ENCODE peak calls at places on chromosome 12, in seven cellular contexts. O is GM13977; R is choroid plexus epithelial cell; P is kidney; S is CD4-positive, alpha-beta T cell; A is foreskin fibroblast; Y is AG09309. X is an unnamed sample.

GRCh38 chr12:107064243-107064642 is 29.1 kb downstream of the CRY1 start:
- DNase-seq in R (no peak), O (no peak), Y (no peak), P (no peak), S (no peak), A (no peak), X (no peak)

GRCh38 chr12:132068250-132068649 is 75.9 kb downstream of the DDX51 start:
- DNase-seq in Y (no peak), O (no peak), P (no peak), R (no peak), A (no peak), S (no peak), X (no peak)

GRCh38 chr12:57620936-57621496 is 9.8 kb downstream of the ARHGEF25 start:
- DNase-seq in R (no peak), O (peak), Y (no peak), P (peak), S (no peak), A (peak), X (peak)

GRCh38 chr12:108826115-108826806 is 31.1 kb downstream of the SSH1 start:
- DNase-seq in S (no peak), R (peak), O (no peak), A (peak), P (peak), Y (peak), X (peak)

GRCh38 chr12:8081921-8082577 is at the start of gene NECAP1:
- DNase-seq in P (peak), O (peak), S (peak), R (peak), A (peak), Y (peak), X (peak)

GRCh38 chr12:30707628-30708342 is 12.1 kb upstream of the IPO8 start:
- DNase-seq in S (no peak), Y (no peak), P (no peak), A (no peak), O (no peak), R (no peak), X (no peak)

GRCh38 chr12:113158439-113159203 is 9.1 kb downstream of the CFAP73 start:
- DNase-seq in Y (no peak), P (no peak), A (no peak), R (no peak), S (no peak), O (no peak), X (no peak)

GRCh38 chr12:126139355-126139754 is 1074.1 kb downstream of the AACS start:
- DNase-seq in S (no peak), P (no peak), A (no peak), R (peak), O (no peak), Y (no peak), X (no peak)

GRCh38 chr12:52798671-52799497 is 3.0 kb upstream of the KRT3 start:
- DNase-seq in R (peak), O (no peak), S (no peak), P (no peak), A (no peak), Y (no peak), X (no peak)

GRCh38 chr12:62785941-62786559 is 148.9 kb downstream of the PPM1H start:
- DNase-seq in R (peak), A (peak), S (no peak), Y (peak), P (peak), O (no peak), X (no peak)

GRCh38 chr12:77151030-77151429 is 85.7 kb upstream of the E2F7 start:
- DNase-seq in Y (no peak), O (no peak), A (no peak), R (no peak), P (no peak), S (no peak), X (no peak)

GRCh38 chr12:77153706-77154105 is 88.3 kb upstream of the E2F7 start:
- DNase-seq in P (no peak), R (no peak), O (no peak), A (peak), S (no peak), Y (no peak), X (no peak)

GRCh38 chr12:77152623-77153193 is 87.3 kb upstream of the E2F7 start:
- DNase-seq in Y (no peak), R (peak), O (no peak), S (no peak), P (no peak), A (peak), X (no peak)
- TF ChIP-seq CTCF in Y (peak), R (peak), O (peak), S (no peak), P (peak), A (peak), X (no peak)

DNA sequence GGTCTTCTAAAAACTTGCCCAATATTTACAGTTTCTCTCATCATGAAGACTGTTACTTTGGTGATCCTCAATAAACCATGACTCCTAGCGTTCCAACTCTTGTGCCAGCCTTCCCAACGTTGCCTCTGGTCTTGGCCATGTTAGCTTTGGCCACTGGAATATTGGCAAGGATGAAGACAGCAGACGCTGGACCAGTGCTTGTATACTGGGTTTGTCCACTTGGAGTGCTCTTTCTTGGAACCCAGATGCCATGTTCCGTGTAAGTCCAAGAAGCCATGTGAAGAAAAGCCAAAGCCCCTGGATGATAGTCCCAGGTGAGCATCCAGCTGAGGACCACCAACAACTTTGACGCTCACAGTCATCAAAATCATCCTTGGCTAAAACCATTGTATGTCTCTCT is 379.6 kb downstream of the NUAK1 start:
- DNase-seq in Y (no peak), A (no peak), P (no peak), R (no peak), S (no peak), O (no peak), X (no peak)
- TF ChIP-seq CTCF in Y (no peak), A (no peak), P (no peak), R (peak), S (no peak), O (no peak), X (no peak)

DNA sequence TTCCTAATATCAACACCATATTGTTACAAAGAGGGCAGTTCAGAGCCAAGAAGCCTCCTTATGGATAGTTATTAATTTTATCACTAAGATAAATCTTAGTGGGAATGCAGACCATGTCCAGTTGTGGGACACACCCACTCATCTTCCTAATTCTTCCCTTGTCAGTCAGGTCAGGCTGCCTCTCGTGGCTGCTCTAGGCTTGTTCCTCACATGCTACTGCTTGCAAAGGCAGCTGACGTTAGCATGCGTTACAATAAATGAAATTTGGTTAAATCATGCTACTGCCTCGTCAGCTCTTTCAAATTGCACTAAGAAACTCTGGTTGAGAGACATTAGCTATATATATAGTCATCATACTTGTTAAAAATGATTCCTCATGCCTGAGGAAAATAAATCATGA is 108.4 kb downstream of the CAND1 start:
- DNase-seq in P (no peak), R (no peak), O (no peak), S (no peak), A (no peak), Y (no peak), X (no peak)
- TF ChIP-seq CTCF in P (no peak), R (no peak), O (no peak), S (no peak), A (no peak), Y (no peak), X (no peak)

GRCh38 chr12:14986449-14986848 is 13.6 kb downstream of the PDE6H start:
- DNase-seq in P (no peak), A (no peak), Y (no peak), S (no peak), R (peak), O (no peak), X (no peak)
- TF ChIP-seq CTCF in P (no peak), A (no peak), Y (no peak), S (peak), R (peak), O (no peak), X (no peak)

DNA sequence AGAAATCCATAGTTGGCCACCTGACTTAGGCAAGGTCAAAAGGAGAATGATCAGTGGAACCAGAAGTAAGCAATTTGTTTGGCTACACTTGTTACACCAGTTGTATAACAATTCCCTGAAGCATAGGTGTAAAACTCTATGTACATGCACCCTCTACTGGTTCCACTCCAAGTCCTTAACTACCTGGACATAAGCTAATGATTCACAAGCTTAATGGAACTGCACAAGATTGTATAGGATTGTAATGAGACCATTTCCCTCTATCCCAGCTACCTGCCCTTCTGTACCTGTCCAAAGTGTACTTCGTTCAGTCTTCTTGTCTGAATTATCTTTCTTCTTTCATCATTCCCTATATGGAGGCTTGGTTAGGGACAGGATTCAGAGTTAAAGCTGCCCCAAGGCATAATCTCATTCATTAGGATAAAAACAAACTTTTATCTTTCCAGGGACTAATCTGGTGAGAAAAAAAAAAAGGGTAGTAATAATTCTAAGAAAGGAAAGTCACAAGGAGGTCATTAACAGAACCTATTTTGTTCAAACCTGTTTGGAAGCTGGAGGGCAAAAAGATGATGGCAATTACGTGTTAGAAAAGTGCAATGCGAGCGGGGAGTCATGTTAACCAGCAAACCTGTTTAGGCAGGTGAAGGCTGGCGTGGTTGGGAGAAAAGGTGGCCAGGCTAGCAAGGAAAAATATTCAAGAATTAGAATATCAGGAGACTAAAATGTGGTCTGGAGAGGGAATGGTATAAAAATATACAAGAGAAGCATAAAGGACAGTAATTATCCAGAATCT is 2.8 kb upstream of the TMEM52B start:
- DNase-seq in S (no peak), R (no peak), O (no peak), A (no peak), P (no peak), Y (no peak), X (no peak)
- TF ChIP-seq CTCF in S (no peak), R (no peak), O (no peak), A (no peak), P (no peak), Y (no peak), X (no peak)

DNA sequence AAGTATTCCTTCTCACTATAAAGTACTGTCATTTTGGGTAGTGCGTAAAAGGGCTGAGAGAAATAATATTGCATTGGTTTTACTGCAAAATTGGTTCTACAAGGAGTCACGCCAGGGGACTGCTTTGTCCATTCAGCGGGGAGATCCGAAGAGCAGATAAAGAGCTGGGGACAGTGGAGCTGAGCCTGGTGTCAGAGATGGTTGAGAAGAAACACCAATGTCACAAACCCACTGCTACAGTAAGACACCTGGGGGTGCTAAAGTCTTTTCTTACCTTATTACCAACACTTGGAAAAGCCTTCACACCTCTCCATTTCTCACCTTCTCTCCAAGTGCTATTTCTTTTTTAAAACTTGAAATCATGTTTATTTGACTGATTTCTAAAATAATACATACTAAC is 14.1 kb downstream of the IL31 start:
- DNase-seq in P (no peak), A (no peak), Y (no peak), S (no peak), O (no peak), R (no peak), X (no peak)
- TF ChIP-seq CTCF in P (no peak), A (no peak), Y (no peak), S (peak), O (peak), R (no peak), X (no peak)

DNA sequence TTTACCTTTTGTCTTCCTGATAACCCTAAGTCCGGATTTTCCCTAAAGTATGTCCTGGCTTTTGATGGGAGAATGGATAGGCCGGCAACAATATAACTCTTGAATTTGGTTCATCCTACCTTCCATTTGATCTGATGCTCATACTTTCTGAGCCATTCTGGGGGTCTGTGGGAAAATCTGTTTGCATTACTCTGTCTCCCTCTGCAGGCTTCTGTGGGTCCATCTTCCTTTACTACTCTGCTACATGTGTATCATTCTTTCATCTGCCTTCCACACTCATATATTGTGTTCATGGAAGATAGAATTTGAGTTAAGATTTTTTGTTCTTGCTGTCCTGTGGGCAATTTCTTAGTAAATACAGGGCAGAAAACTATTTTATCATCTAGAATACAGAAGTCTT is 101.5 kb downstream of the NAV3 start:
- DNase-seq in S (no peak), O (no peak), R (no peak), Y (no peak), A (no peak), P (no peak), X (no peak)
- TF ChIP-seq CTCF in S (no peak), O (no peak), R (peak), Y (peak), A (no peak), P (no peak), X (no peak)

GRCh38 chr12:50110127-50110761 is 1.8 kb upstream of the COX14 start:
- DNase-seq in A (peak), P (peak), O (peak), S (no peak), Y (no peak), R (no peak), X (peak)
- TF ChIP-seq CTCF in A (no peak), P (no peak), O (no peak), S (no peak), Y (no peak), R (no peak), X (no peak)

GRCh38 chr12:130131817-130132216 is 30.4 kb upstream of the FZD10 start:
- DNase-seq in A (no peak), P (no peak), Y (no peak), S (no peak), R (no peak), O (no peak), X (no peak)
- TF ChIP-seq CTCF in A (no peak), P (no peak), Y (no peak), S (no peak), R (no peak), O (no peak), X (no peak)

DNA sequence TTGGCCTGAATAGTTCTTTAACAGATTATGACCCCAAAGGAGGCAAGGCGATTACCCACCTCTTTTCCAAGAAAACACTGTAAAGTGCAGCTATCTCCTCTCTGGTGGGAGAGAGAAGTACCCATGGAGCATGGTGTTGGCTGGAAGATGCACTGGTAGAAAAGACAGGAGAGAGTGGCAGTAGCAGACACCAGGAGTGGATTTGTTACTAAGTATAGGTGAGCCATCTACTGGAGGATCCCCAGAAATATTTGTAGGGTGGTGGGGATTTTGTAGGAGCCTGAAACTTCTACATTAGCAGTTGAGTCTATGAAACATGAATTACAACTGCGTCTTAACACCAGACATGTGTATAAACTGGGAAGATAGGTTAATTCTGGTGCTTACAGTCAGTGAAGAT is 148.0 kb downstream of the SLC38A4 start:
- DNase-seq in R (peak), P (no peak), O (no peak), S (no peak), A (peak), Y (no peak), X (no peak)
- TF ChIP-seq CTCF in R (peak), P (no peak), O (no peak), S (peak), A (peak), Y (peak), X (no peak)

X was measured in GM20000.